ENCODE peak calls at places on chromosomes 4 and X, in eight cellular contexts. One of them, this sample, is unnamed.
A peak's percentile ranks its signal among the peaks of the same experiment; 100 is the strongest.

GRCh38 chr4:41307633-41308032 is 50.9 kb downstream of the UCHL1 start:
- DNase-seq in upper lobe of right lung: no peak
- DNase-seq in right atrium auricular region: no peak
- DNase-seq in CD4-positive, alpha-beta T cell: no peak
- DNase-seq in IMR-90: no peak
- DNase-seq in heart right ventricle: no peak
- DNase-seq in A549: no peak
- DNase-seq in mammary epithelial cell: no peak
- DNase-seq in this sample: no peak

GRCh38 chrX:50813843-50814661 is at the start of gene SHROOM4:
- DNase-seq in heart right ventricle: peak; percentile 55
- DNase-seq in upper lobe of right lung: peak; percentile 82
- DNase-seq in A549: no peak
- DNase-seq in CD4-positive, alpha-beta T cell: no peak
- DNase-seq in IMR-90: peak; percentile 58
- DNase-seq in right atrium auricular region: peak; percentile 59
- DNase-seq in mammary epithelial cell: peak; percentile 41
- DNase-seq in this sample: no peak

GRCh38 chr4:183610033-183610432 is 49.0 kb downstream of the RWDD4 start:
- DNase-seq in upper lobe of right lung: no peak
- DNase-seq in mammary epithelial cell: peak; percentile 10
- DNase-seq in heart right ventricle: no peak
- DNase-seq in CD4-positive, alpha-beta T cell: no peak
- DNase-seq in IMR-90: peak; percentile 35
- DNase-seq in right atrium auricular region: no peak
- DNase-seq in A549: peak; percentile 44
- DNase-seq in this sample: no peak

GRCh38 chr4:27084685-27085356 is 224.2 kb downstream of the STIM2 start:
- DNase-seq in A549: no peak
- DNase-seq in IMR-90: peak; percentile 2
- DNase-seq in mammary epithelial cell: no peak
- DNase-seq in upper lobe of right lung: peak; percentile 69
- DNase-seq in right atrium auricular region: no peak
- DNase-seq in CD4-positive, alpha-beta T cell: no peak
- DNase-seq in heart right ventricle: no peak
- DNase-seq in this sample: peak; percentile 76

GRCh38 chrX:120857240-120857639 is 18.4 kb downstream of the CT47B1 start:
- DNase-seq in mammary epithelial cell: no peak
- DNase-seq in A549: peak; percentile 2
- DNase-seq in heart right ventricle: no peak
- DNase-seq in upper lobe of right lung: no peak
- DNase-seq in IMR-90: no peak
- DNase-seq in right atrium auricular region: no peak
- DNase-seq in CD4-positive, alpha-beta T cell: no peak
- DNase-seq in this sample: peak; percentile 6

GRCh38 chrX:133394765-133395164 is 20.5 kb downstream of the GPC4 start:
- DNase-seq in IMR-90: no peak
- DNase-seq in heart right ventricle: no peak
- DNase-seq in right atrium auricular region: no peak
- DNase-seq in CD4-positive, alpha-beta T cell: no peak
- DNase-seq in upper lobe of right lung: no peak
- DNase-seq in mammary epithelial cell: no peak
- DNase-seq in A549: no peak
- DNase-seq in this sample: no peak

GRCh38 chrX:38305971-38306370 is 21.3 kb downstream of the RPGR start:
- DNase-seq in A549: no peak
- DNase-seq in CD4-positive, alpha-beta T cell: no peak
- DNase-seq in mammary epithelial cell: no peak
- DNase-seq in upper lobe of right lung: no peak
- DNase-seq in IMR-90: no peak
- DNase-seq in right atrium auricular region: no peak
- DNase-seq in heart right ventricle: no peak
- DNase-seq in this sample: no peak

GRCh38 chr4:628346-628745 is 3.0 kb downstream of the PDE6B start:
- DNase-seq in CD4-positive, alpha-beta T cell: no peak
- DNase-seq in A549: no peak
- DNase-seq in mammary epithelial cell: no peak
- DNase-seq in right atrium auricular region: no peak
- DNase-seq in heart right ventricle: no peak
- DNase-seq in IMR-90: no peak
- DNase-seq in upper lobe of right lung: no peak
- DNase-seq in this sample: no peak

GRCh38 chr4:122827258-122827887 is 742 bp downstream of the FGF2 start:
- DNase-seq in mammary epithelial cell: peak; percentile 42
- DNase-seq in A549: no peak
- DNase-seq in heart right ventricle: peak; percentile 60
- DNase-seq in CD4-positive, alpha-beta T cell: no peak
- DNase-seq in right atrium auricular region: peak; percentile 60
- DNase-seq in IMR-90: peak; percentile 25
- DNase-seq in upper lobe of right lung: peak; percentile 66
- DNase-seq in this sample: peak; percentile 67

GRCh38 chrX:71144651-71145050 is at the start of gene NLGN3:
- DNase-seq in upper lobe of right lung: no peak
- DNase-seq in right atrium auricular region: no peak
- DNase-seq in CD4-positive, alpha-beta T cell: no peak
- DNase-seq in IMR-90: no peak
- DNase-seq in mammary epithelial cell: no peak
- DNase-seq in heart right ventricle: peak; percentile 14
- DNase-seq in A549: no peak
- DNase-seq in this sample: peak; percentile 13

GRCh38 chr4:154626793-154627484 is 14.5 kb upstream of the FGG start:
- DNase-seq in right atrium auricular region: peak; percentile 61
- DNase-seq in IMR-90: peak; percentile 6
- DNase-seq in upper lobe of right lung: peak; percentile 87
- DNase-seq in CD4-positive, alpha-beta T cell: peak; percentile 34
- DNase-seq in mammary epithelial cell: peak; percentile 65
- DNase-seq in heart right ventricle: peak; percentile 33
- DNase-seq in A549: peak; percentile 58
- DNase-seq in this sample: peak; percentile 89

GRCh38 chr4:176794651-176795050 is 1.9 kb upstream of the VEGFC start:
- DNase-seq in right atrium auricular region: no peak
- DNase-seq in mammary epithelial cell: peak; percentile 71
- DNase-seq in heart right ventricle: no peak
- DNase-seq in IMR-90: no peak
- DNase-seq in upper lobe of right lung: no peak
- DNase-seq in CD4-positive, alpha-beta T cell: no peak
- DNase-seq in A549: no peak
- DNase-seq in this sample: no peak

GRCh38 chr4:80608285-80608980 is 272.9 kb downstream of the CFAP299 start:
- DNase-seq in heart right ventricle: no peak
- DNase-seq in upper lobe of right lung: no peak
- DNase-seq in IMR-90: peak; percentile 71
- DNase-seq in mammary epithelial cell: no peak
- DNase-seq in right atrium auricular region: no peak
- DNase-seq in A549: no peak
- DNase-seq in CD4-positive, alpha-beta T cell: no peak
- DNase-seq in this sample: no peak

GRCh38 chrX:79325263-79325958 is 41.7 kb downstream of the ITM2A start:
- DNase-seq in CD4-positive, alpha-beta T cell: peak; percentile 37
- DNase-seq in right atrium auricular region: no peak
- DNase-seq in mammary epithelial cell: no peak
- DNase-seq in upper lobe of right lung: no peak
- DNase-seq in heart right ventricle: no peak
- DNase-seq in A549: no peak
- DNase-seq in IMR-90: no peak
- DNase-seq in this sample: no peak

GRCh38 chr4:86664959-86665358 is 70.8 kb downstream of the PTPN13 start:
- DNase-seq in upper lobe of right lung: no peak
- DNase-seq in mammary epithelial cell: peak; percentile 69
- DNase-seq in right atrium auricular region: no peak
- DNase-seq in IMR-90: peak; percentile 77
- DNase-seq in A549: no peak
- DNase-seq in heart right ventricle: no peak
- DNase-seq in CD4-positive, alpha-beta T cell: no peak
- DNase-seq in this sample: no peak

GRCh38 chr4:92235741-92236140 is 68.0 kb upstream of the GRID2 start:
- DNase-seq in mammary epithelial cell: no peak
- DNase-seq in CD4-positive, alpha-beta T cell: no peak
- DNase-seq in upper lobe of right lung: no peak
- DNase-seq in heart right ventricle: no peak
- DNase-seq in right atrium auricular region: no peak
- DNase-seq in IMR-90: peak; percentile 17
- DNase-seq in A549: no peak
- DNase-seq in this sample: no peak

GRCh38 chr4:110854021-110854678 is 231.3 kb upstream of the PITX2 start:
- DNase-seq in heart right ventricle: no peak
- DNase-seq in IMR-90: peak; percentile 84
- DNase-seq in right atrium auricular region: no peak
- DNase-seq in A549: peak; percentile 2
- DNase-seq in mammary epithelial cell: peak; percentile 73
- DNase-seq in upper lobe of right lung: no peak
- DNase-seq in CD4-positive, alpha-beta T cell: no peak
- DNase-seq in this sample: no peak

GRCh38 chrX:39984191-39984956 is 113.4 kb downstream of the BCOR start:
- DNase-seq in right atrium auricular region: no peak
- DNase-seq in mammary epithelial cell: peak; percentile 62
- DNase-seq in A549: no peak
- DNase-seq in IMR-90: peak; percentile 48
- DNase-seq in upper lobe of right lung: no peak
- DNase-seq in heart right ventricle: no peak
- DNase-seq in CD4-positive, alpha-beta T cell: no peak
- DNase-seq in this sample: peak; percentile 49

DNA sequence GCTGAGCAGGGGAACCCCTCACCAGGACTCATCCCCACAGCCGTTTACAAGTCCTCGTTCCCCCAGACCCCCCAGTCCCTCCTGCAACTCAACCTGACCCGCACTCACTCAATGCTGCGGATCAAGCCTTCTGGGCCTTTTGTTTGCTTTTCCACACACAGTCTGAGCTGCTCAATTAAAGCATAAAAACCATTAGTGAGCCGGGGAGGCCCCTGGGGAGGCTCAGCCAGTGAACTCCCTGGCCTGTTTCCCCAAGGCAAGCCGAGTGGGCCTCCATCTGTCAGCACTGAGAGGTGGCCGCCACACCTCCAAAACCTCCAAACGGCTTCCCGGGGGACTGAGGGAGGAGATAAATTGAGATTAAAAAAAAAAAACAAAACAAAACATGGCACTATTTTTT is 158.5 kb downstream of the SHOX start:
- DNase-seq in heart right ventricle: no peak
- DNase-seq in mammary epithelial cell: no peak
- DNase-seq in upper lobe of right lung: no peak
- DNase-seq in IMR-90: no peak
- DNase-seq in CD4-positive, alpha-beta T cell: no peak
- DNase-seq in A549: no peak
- DNase-seq in right atrium auricular region: no peak
- DNase-seq in this sample: no peak
- H3K9me3 ChIP-seq in heart right ventricle: peaks cover 5% of the 10 kb centered on the region
- H3K9me3 ChIP-seq in mammary epithelial cell: peaks cover 27% of the 10 kb centered on the region
- H3K9me3 ChIP-seq in upper lobe of right lung: no peaks in the 10 kb centered on the region
- H3K9me3 ChIP-seq in IMR-90: peaks cover 33% of the 10 kb centered on the region
- H3K9me3 ChIP-seq in CD4-positive, alpha-beta T cell: peaks cover 4% of the 10 kb centered on the region
- H3K9me3 ChIP-seq in A549: no peaks in the 10 kb centered on the region
- H3K9me3 ChIP-seq in right atrium auricular region: no peaks in the 10 kb centered on the region
- H3K9me3 ChIP-seq in this sample: peaks cover 4% of the 10 kb centered on the region

GRCh38 chr4:185780472-185780871 is 31.5 kb downstream of the SORBS2 start:
- DNase-seq in right atrium auricular region: no peak
- DNase-seq in heart right ventricle: no peak
- DNase-seq in upper lobe of right lung: no peak
- DNase-seq in IMR-90: no peak
- DNase-seq in mammary epithelial cell: no peak
- DNase-seq in CD4-positive, alpha-beta T cell: no peak
- DNase-seq in A549: no peak
- DNase-seq in this sample: peak; percentile 21

GRCh38 chr4:185778307-185778706 is 33.7 kb downstream of the SORBS2 start:
- DNase-seq in CD4-positive, alpha-beta T cell: no peak
- DNase-seq in A549: no peak
- DNase-seq in right atrium auricular region: no peak
- DNase-seq in heart right ventricle: no peak
- DNase-seq in IMR-90: no peak
- DNase-seq in upper lobe of right lung: no peak
- DNase-seq in mammary epithelial cell: peak; percentile 85
- DNase-seq in this sample: no peak

GRCh38 chr4:185781555-185782215 is 30.3 kb downstream of the SORBS2 start:
- DNase-seq in IMR-90: no peak
- DNase-seq in A549: no peak
- DNase-seq in mammary epithelial cell: no peak
- DNase-seq in heart right ventricle: no peak
- DNase-seq in CD4-positive, alpha-beta T cell: no peak
- DNase-seq in right atrium auricular region: no peak
- DNase-seq in upper lobe of right lung: no peak
- DNase-seq in this sample: no peak

GRCh38 chr4:185782523-185782922 is 29.5 kb downstream of the SORBS2 start:
- DNase-seq in right atrium auricular region: no peak
- DNase-seq in upper lobe of right lung: no peak
- DNase-seq in heart right ventricle: no peak
- DNase-seq in IMR-90: peak; percentile 65
- DNase-seq in A549: no peak
- DNase-seq in mammary epithelial cell: peak; percentile 81
- DNase-seq in CD4-positive, alpha-beta T cell: no peak
- DNase-seq in this sample: no peak

GRCh38 chr4:185779520-185779919 is 32.5 kb downstream of the SORBS2 start:
- DNase-seq in right atrium auricular region: no peak
- DNase-seq in heart right ventricle: no peak
- DNase-seq in upper lobe of right lung: no peak
- DNase-seq in mammary epithelial cell: no peak
- DNase-seq in IMR-90: no peak
- DNase-seq in A549: peak; percentile 13
- DNase-seq in CD4-positive, alpha-beta T cell: no peak
- DNase-seq in this sample: no peak
- TF ChIP-seq CTCF in right atrium auricular region: no peak
- TF ChIP-seq CTCF in heart right ventricle: no peak
- TF ChIP-seq CTCF in upper lobe of right lung: no peak
- TF ChIP-seq CTCF in mammary epithelial cell: no peak
- TF ChIP-seq CTCF in IMR-90: no peak
- TF ChIP-seq CTCF in A549: no peak
- TF ChIP-seq CTCF in CD4-positive, alpha-beta T cell: no peak
- TF ChIP-seq CTCF in this sample: no peak

DNA sequence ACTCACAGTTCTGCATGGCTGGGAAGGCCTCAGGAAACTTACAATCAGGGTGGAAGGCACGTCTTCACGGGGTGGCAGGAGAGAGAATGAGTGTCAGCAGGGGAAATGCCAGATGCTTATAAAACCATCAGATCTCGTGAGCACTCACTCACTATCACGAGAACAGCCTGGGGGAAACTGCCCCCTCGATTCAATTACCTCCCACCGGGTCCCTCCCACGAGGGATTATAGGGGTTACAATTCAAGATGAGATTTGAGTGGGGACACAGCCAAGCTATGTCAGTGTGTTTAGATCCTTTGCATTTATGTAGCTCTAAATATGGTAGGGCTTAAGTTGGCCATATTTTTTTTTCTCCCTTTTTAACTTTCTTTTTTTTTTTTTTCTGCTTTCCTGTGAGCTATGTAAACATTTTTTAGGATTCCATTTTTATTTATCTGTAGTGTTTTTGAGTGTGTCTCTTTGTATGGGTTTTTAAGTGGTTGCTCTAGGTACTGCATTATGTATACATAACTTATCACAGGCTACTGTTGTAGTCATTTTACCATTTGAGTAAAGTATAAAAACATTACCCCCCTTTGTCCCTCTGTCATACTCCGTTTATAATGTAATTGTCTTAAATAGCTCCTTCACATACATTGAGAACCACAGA is 79.0 kb downstream of the ADRA2C start:
- DNase-seq in IMR-90: no peak
- DNase-seq in right atrium auricular region: no peak
- DNase-seq in mammary epithelial cell: no peak
- DNase-seq in CD4-positive, alpha-beta T cell: no peak
- DNase-seq in heart right ventricle: no peak
- DNase-seq in upper lobe of right lung: no peak
- DNase-seq in A549: no peak
- DNase-seq in this sample: no peak
- H3K9me3 ChIP-seq in IMR-90: peaks cover 3% of the 10 kb centered on the region
- H3K9me3 ChIP-seq in right atrium auricular region: no peaks in the 10 kb centered on the region
- H3K9me3 ChIP-seq in mammary epithelial cell: peaks cover 3% of the 10 kb centered on the region
- H3K9me3 ChIP-seq in CD4-positive, alpha-beta T cell: no peaks in the 10 kb centered on the region
- H3K9me3 ChIP-seq in heart right ventricle: peaks cover 8% of the 10 kb centered on the region
- H3K9me3 ChIP-seq in upper lobe of right lung: no peaks in the 10 kb centered on the region
- H3K9me3 ChIP-seq in A549: no peaks in the 10 kb centered on the region
- H3K9me3 ChIP-seq in this sample: peaks cover 9% of the 10 kb centered on the region

GRCh38 chr4:100372432-100372831 is 145.4 kb downstream of the EMCN start:
- DNase-seq in IMR-90: no peak
- DNase-seq in upper lobe of right lung: no peak
- DNase-seq in mammary epithelial cell: no peak
- DNase-seq in right atrium auricular region: no peak
- DNase-seq in A549: peak; percentile 4
- DNase-seq in heart right ventricle: no peak
- DNase-seq in CD4-positive, alpha-beta T cell: no peak
- DNase-seq in this sample: peak; percentile 21
- TF ChIP-seq CTCF in IMR-90: peak; percentile 31
- TF ChIP-seq CTCF in upper lobe of right lung: peak; percentile 19
- TF ChIP-seq CTCF in mammary epithelial cell: peak; percentile 69
- TF ChIP-seq CTCF in right atrium auricular region: no peak
- TF ChIP-seq CTCF in A549: no peak
- TF ChIP-seq CTCF in heart right ventricle: peak; percentile 12
- TF ChIP-seq CTCF in CD4-positive, alpha-beta T cell: peak; percentile 24
- TF ChIP-seq CTCF in this sample: peak; percentile 58

This sample was measured in WERI-Rb-1.